ENCODE peak calls at places on chromosomes 7 and 10, in five cellular contexts. One of them, this sample, is unnamed.

GRCh38 chr10:97025613-97026242 is 160.0 kb downstream of the SLIT1 start:
- DNase-seq in Panc1: no peak
- DNase-seq in GM12865: peak; percentile 84
- DNase-seq in AG10803: peak; percentile 55
- DNase-seq in spleen: no peak
- DNase-seq in this sample: no peak

GRCh38 chr7:100655908-100656674 is at the start of gene ACTL6B:
- DNase-seq in GM12865: peak; percentile 18
- DNase-seq in spleen: no peak
- DNase-seq in AG10803: no peak
- DNase-seq in Panc1: no peak
- DNase-seq in this sample: no peak

GRCh38 chr10:80137031-80137712 is 4.6 kb downstream of the PLAC9 start:
- DNase-seq in GM12865: no peak
- DNase-seq in AG10803: peak; percentile 92
- DNase-seq in spleen: no peak
- DNase-seq in Panc1: no peak
- DNase-seq in this sample: no peak

GRCh38 chr7:4871930-4872675 is 10.3 kb upstream of the PAPOLB start:
- DNase-seq in spleen: no peak
- DNase-seq in GM12865: no peak
- DNase-seq in Panc1: no peak
- DNase-seq in AG10803: no peak
- DNase-seq in this sample: no peak

GRCh38 chr10:31602541-31603244 is 283.7 kb downstream of the ZEB1 start:
- DNase-seq in spleen: peak; percentile 81
- DNase-seq in Panc1: no peak
- DNase-seq in GM12865: no peak
- DNase-seq in AG10803: peak; percentile 91
- DNase-seq in this sample: no peak

GRCh38 chr10:73889014-73889413 is 14.7 kb upstream of the CAMK2G start:
- DNase-seq in Panc1: no peak
- DNase-seq in AG10803: peak; percentile 94
- DNase-seq in GM12865: peak; percentile 75
- DNase-seq in spleen: no peak
- DNase-seq in this sample: no peak

GRCh38 chr7:45993621-45994020 is 72.5 kb upstream of the IGFBP3 start:
- DNase-seq in Panc1: no peak
- DNase-seq in spleen: no peak
- DNase-seq in GM12865: no peak
- DNase-seq in AG10803: no peak
- DNase-seq in this sample: no peak

GRCh38 chr7:36116347-36117200 is 36.5 kb upstream of the EEPD1 start:
- DNase-seq in Panc1: peak; percentile 79
- DNase-seq in GM12865: no peak
- DNase-seq in AG10803: peak; percentile 4
- DNase-seq in spleen: no peak
- DNase-seq in this sample: no peak

GRCh38 chr7:45710271-45711160 is 136.3 kb downstream of the ADCY1 start:
- DNase-seq in AG10803: no peak
- DNase-seq in spleen: peak; percentile 54
- DNase-seq in GM12865: no peak
- DNase-seq in Panc1: no peak
- DNase-seq in this sample: no peak

GRCh38 chr10:63267414-63268138 is 134.4 kb downstream of the NRBF2 start:
- DNase-seq in spleen: no peak
- DNase-seq in AG10803: peak; percentile 89
- DNase-seq in GM12865: peak; percentile 29
- DNase-seq in Panc1: peak; percentile 61
- DNase-seq in this sample: peak; percentile 49

GRCh38 chr7:37198906-37199485 is 249.7 kb downstream of the ELMO1 start:
- DNase-seq in AG10803: peak; percentile 65
- DNase-seq in GM12865: peak; percentile 78
- DNase-seq in spleen: peak; percentile 88
- DNase-seq in Panc1: no peak
- DNase-seq in this sample: no peak

GRCh38 chr7:66576646-66577045 is 52.0 kb upstream of the KCTD7 start:
- DNase-seq in GM12865: no peak
- DNase-seq in Panc1: no peak
- DNase-seq in AG10803: no peak
- DNase-seq in spleen: no peak
- DNase-seq in this sample: no peak

GRCh38 chr7:150368884-150369739 is 490 bp downstream of the REPIN1 start:
- DNase-seq in spleen: peak; percentile 93
- DNase-seq in Panc1: no peak
- DNase-seq in GM12865: peak; percentile 89
- DNase-seq in AG10803: peak; percentile 78
- DNase-seq in this sample: no peak

GRCh38 chr7:150365673-150366398 is 2.8 kb upstream of the REPIN1 start:
- DNase-seq in Panc1: no peak
- DNase-seq in GM12865: no peak
- DNase-seq in AG10803: no peak
- DNase-seq in spleen: no peak
- DNase-seq in this sample: no peak

GRCh38 chr7:150367187-150367510 is 1.5 kb upstream of the REPIN1 start:
- DNase-seq in spleen: no peak
- DNase-seq in AG10803: no peak
- DNase-seq in GM12865: peak; percentile 54
- DNase-seq in Panc1: no peak
- DNase-seq in this sample: no peak

GRCh38 chr7:150368098-150368883 is at the start of gene REPIN1:
- DNase-seq in GM12865: peak; percentile 95
- DNase-seq in Panc1: no peak
- DNase-seq in AG10803: peak; percentile 85
- DNase-seq in spleen: peak; percentile 98
- DNase-seq in this sample: no peak

GRCh38 chr7:150367677-150368097 is 935 bp upstream of the REPIN1 start:
- DNase-seq in spleen: no peak
- DNase-seq in AG10803: no peak
- DNase-seq in Panc1: no peak
- DNase-seq in GM12865: no peak
- DNase-seq in this sample: no peak
- H3K4me3 ChIP-seq in spleen: peak overlapping the region; percentile 90
- H3K4me3 ChIP-seq in AG10803: peak overlapping the region; percentile 90
- H3K4me3 ChIP-seq in Panc1: peak overlapping the region; percentile 97
- H3K4me3 ChIP-seq in GM12865: peak overlapping the region; percentile 85
- H3K4me3 ChIP-seq in this sample: peak overlapping the region; percentile 58

GRCh38 chr10:127694580-127695193 is 42.3 kb upstream of the FOXI2 start:
- DNase-seq in Panc1: no peak
- DNase-seq in AG10803: no peak
- DNase-seq in GM12865: peak; percentile 67
- DNase-seq in spleen: no peak
- DNase-seq in this sample: no peak
- TF ChIP-seq CTCF in Panc1: peak; percentile 81
- TF ChIP-seq CTCF in AG10803: no peak
- TF ChIP-seq CTCF in GM12865: peak; percentile 68
- TF ChIP-seq CTCF in spleen: no peak
- TF ChIP-seq CTCF in this sample: peak; percentile 13

GRCh38 chr10:103853428-103854264 is 1.7 kb downstream of the SH3PXD2A start:
- DNase-seq in AG10803: peak; percentile 20
- DNase-seq in spleen: no peak
- DNase-seq in Panc1: no peak
- DNase-seq in GM12865: no peak
- DNase-seq in this sample: no peak

GRCh38 chr10:103855424-103855823 is at the start of gene SH3PXD2A:
- DNase-seq in spleen: peak; percentile 74
- DNase-seq in Panc1: no peak
- DNase-seq in GM12865: no peak
- DNase-seq in AG10803: peak; percentile 24
- DNase-seq in this sample: no peak

GRCh38 chr10:103854265-103854686 is 1.1 kb downstream of the SH3PXD2A start:
- DNase-seq in AG10803: peak; percentile 26
- DNase-seq in GM12865: no peak
- DNase-seq in spleen: no peak
- DNase-seq in Panc1: no peak
- DNase-seq in this sample: no peak

GRCh38 chr10:103855852-103856496 is 598 bp upstream of the SH3PXD2A start:
- DNase-seq in GM12865: no peak
- DNase-seq in spleen: no peak
- DNase-seq in Panc1: no peak
- DNase-seq in AG10803: no peak
- DNase-seq in this sample: no peak

DNA sequence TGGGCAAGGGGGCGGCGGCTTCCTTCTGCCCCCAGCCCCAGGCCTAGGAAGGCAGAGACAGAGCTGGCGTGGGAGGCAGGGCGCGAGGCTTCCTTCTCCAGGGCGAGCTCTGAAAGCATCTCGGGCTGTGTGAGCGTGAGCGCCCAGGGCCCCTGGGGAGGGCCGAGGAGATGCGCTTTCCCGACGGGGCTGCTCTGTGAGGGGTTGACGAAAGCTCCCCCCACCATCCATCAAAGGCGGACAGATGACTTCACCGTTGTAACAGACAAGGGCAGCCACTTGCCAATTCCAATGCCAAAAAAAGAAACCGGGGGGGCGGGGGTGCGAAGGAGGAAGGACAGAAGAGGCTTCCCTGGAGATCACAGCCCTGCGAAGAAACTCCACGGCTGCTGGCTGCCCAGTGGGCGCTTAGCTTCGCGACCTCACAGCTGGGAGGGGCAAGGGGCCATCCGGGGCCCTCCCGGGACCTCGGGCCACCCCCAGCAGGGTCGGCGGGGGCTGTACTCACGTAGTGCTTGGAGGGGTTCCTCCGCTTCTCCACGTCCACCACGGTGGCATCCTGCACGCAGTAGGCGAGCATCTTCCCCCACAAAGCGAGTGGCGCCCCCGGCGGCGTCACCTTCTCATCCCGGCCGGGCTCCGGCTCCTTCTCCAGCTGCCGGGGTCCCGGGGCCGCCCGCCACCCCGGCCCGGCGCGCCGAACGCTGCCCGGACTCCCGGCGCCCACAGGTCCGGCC is 521 bp downstream of the SH3PXD2A start:
- DNase-seq in GM12865: no peak
- DNase-seq in AG10803: peak; percentile 48
- DNase-seq in Panc1: no peak
- DNase-seq in spleen: peak; percentile 83
- DNase-seq in this sample: no peak
- H3K4me3 ChIP-seq in GM12865: no peak overlapping the region
- H3K4me3 ChIP-seq in AG10803: peak overlapping the region; percentile 81
- H3K4me3 ChIP-seq in Panc1: peak overlapping the region; percentile 45
- H3K4me3 ChIP-seq in spleen: peak overlapping the region; percentile 51
- H3K4me3 ChIP-seq in this sample: peak overlapping the region; percentile 66

GRCh38 chr10:70255329-70256299 is 22.4 kb upstream of the PPA1 start:
- DNase-seq in AG10803: peak; percentile 15
- DNase-seq in spleen: no peak
- DNase-seq in GM12865: no peak
- DNase-seq in Panc1: no peak
- DNase-seq in this sample: no peak
- TF ChIP-seq CTCF in AG10803: no peak
- TF ChIP-seq CTCF in spleen: no peak
- TF ChIP-seq CTCF in GM12865: peak; percentile 3
- TF ChIP-seq CTCF in Panc1: no peak
- TF ChIP-seq CTCF in this sample: no peak

DNA sequence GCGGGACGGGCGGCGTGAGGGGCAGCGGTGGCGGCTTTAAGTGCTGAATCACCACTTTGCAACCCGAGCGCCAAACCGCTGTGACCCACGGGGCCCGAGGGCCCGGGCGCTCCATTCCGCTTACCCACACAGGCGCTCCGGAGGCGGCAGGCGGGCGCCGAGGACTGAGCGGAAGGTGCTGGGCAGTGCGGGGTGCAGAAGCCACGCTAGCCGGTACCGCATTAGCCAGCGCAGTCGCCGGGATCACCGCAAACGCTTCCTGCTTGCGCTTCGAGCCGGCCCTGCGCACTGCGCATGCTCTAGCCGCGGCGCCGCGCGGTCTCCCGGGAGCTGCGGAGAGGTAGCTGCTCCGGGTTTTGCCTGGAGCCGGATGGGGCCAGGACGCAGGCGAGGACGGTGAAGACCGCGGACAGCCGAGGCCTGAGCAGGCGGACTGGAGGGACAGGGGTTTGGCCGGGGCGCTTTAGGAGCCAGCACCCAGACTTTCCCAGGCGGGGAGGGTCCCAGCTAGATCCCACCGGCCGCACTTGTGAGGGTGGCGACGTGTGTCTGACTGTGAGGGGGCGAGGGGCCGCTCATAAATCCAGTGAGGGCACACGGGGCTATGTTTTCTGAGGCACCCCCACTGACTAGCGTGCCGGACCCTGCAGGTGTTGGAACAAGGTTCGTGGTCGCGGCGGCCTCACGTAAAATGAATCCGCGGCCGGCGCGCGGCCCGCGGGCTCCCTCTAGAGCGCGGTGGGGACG is at the start of gene IDE:
- DNase-seq in AG10803: peak; percentile 89
- DNase-seq in spleen: peak; percentile 97
- DNase-seq in Panc1: no peak
- DNase-seq in GM12865: peak; percentile 95
- DNase-seq in this sample: no peak
- H3K4me3 ChIP-seq in AG10803: peak within 1 kb of the TSS; percentile 92
- H3K4me3 ChIP-seq in spleen: peak within 1 kb of the TSS; percentile 86
- H3K4me3 ChIP-seq in Panc1: peak within 1 kb of the TSS; percentile 81
- H3K4me3 ChIP-seq in GM12865: peak within 1 kb of the TSS; percentile 99
- H3K4me3 ChIP-seq in this sample: peak within 1 kb of the TSS; percentile 79

DNA sequence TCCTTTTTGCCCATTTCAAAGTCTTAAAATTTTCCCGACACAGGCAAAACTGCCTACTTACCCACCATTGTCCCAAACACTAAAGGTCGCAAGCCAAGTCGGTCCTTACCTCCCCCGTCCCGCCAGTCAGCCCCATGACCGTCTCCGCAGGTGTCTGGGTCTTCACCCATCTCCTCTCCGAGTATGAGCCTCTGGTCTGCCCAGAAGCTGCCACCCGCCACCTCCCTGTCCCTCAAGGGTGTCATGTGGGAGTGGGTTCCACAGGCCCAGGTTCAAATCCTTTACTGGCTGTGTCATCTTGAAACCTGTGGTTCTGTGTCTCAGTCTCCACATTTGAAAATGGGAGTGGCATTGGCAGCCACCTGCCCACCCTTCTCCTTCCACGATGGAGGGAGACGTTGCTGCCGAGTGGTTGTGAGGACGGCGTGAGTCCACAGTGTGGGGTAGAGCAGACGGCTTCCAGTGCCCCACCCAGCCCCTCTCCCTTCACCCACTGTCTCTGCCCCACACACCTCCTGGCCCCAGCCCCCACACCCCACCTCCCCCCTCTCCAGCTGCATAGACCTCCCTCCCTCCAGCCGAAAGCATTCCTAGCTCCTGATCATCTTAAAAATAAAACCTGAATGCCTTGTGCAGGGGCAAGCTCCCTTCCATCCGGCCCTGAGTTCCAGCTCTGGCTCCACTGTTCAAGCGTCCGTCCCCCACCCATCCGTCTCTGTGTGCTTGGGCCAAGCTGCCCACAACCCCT is 35.3 kb downstream of the FOXL3 start:
- DNase-seq in spleen: peak; percentile 41
- DNase-seq in GM12865: no peak
- DNase-seq in Panc1: no peak
- DNase-seq in AG10803: no peak
- DNase-seq in this sample: no peak
- TF ChIP-seq CTCF in spleen: no peak
- TF ChIP-seq CTCF in GM12865: no peak
- TF ChIP-seq CTCF in Panc1: no peak
- TF ChIP-seq CTCF in AG10803: no peak
- TF ChIP-seq CTCF in this sample: no peak

GRCh38 chr7:7568553-7568952 is 1.9 kb downstream of the MIOS start:
- DNase-seq in GM12865: no peak
- DNase-seq in spleen: no peak
- DNase-seq in Panc1: no peak
- DNase-seq in AG10803: no peak
- DNase-seq in this sample: no peak
- H3K4me3 ChIP-seq in GM12865: peak overlapping the region; percentile 87
- H3K4me3 ChIP-seq in spleen: peak overlapping the region; percentile 63
- H3K4me3 ChIP-seq in Panc1: peak overlapping the region; percentile 67
- H3K4me3 ChIP-seq in AG10803: peak overlapping the region; percentile 74
- H3K4me3 ChIP-seq in this sample: no peak overlapping the region

GRCh38 chr7:1558181-1558811 is 2.3 kb upstream of the TMEM184A start:
- DNase-seq in AG10803: no peak
- DNase-seq in spleen: no peak
- DNase-seq in Panc1: no peak
- DNase-seq in GM12865: no peak
- DNase-seq in this sample: no peak
- TF ChIP-seq CTCF in AG10803: peak; percentile 12
- TF ChIP-seq CTCF in spleen: no peak
- TF ChIP-seq CTCF in Panc1: peak; percentile 89
- TF ChIP-seq CTCF in GM12865: no peak
- TF ChIP-seq CTCF in this sample: peak; percentile 9

This sample was measured in BJ.